ENCODE peak calls at places on chromosomes 2 and 18, in five cellular contexts. O is left lung, J is dorsolateral prefrontal cortex, S is transverse colon, K is mesothelial cell of epicardium. I is an unnamed sample.

GRCh38 chr2:109081374-109081773 is 47.6 kb upstream of the SH3RF3 start:
- DNase-seq in O (no peak), J (no peak), S (no peak), K (no peak), I (no peak)

GRCh38 chr18:72539861-72540260 is 4.3 kb downstream of the CBLN2 start:
- DNase-seq in O (no peak), J (no peak), S (no peak), K (no peak), I (no peak)

GRCh38 chr2:73986085-73986680 is 1.5 kb downstream of the TET3 start:
- DNase-seq in O (no peak), J (no peak), S (no peak), K (no peak), I (no peak)

GRCh38 chr2:143909577-143909976 is 610.3 kb downstream of the ZEB2 start:
- DNase-seq in O (no peak), J (no peak), S (peak), K (no peak), I (no peak)

GRCh38 chr2:164826293-164827243 is 15.1 kb downstream of the COBLL1 start:
- DNase-seq in O (peak), J (no peak), S (peak), K (no peak), I (peak)

GRCh38 chr2:60862642-60863041 is 18.7 kb upstream of the REL start:
- DNase-seq in O (no peak), J (no peak), S (no peak), K (no peak), I (no peak)

GRCh38 chr18:76616373-76616772 is 121.3 kb upstream of the ZNF516 start:
- DNase-seq in O (no peak), J (no peak), S (no peak), K (no peak), I (no peak)

GRCh38 chr2:53787255-53787910 is 539 bp downstream of the ERLEC1 start:
- DNase-seq in O (no peak), J (no peak), S (no peak), K (no peak), I (no peak)

GRCh38 chr2:11160731-11161455 is 5.6 kb downstream of the SLC66A3 start:
- DNase-seq in O (no peak), J (no peak), S (peak), K (peak), I (no peak)

GRCh38 chr2:642431-642815 is 34.8 kb downstream of the TMEM18 start:
- DNase-seq in O (no peak), J (no peak), S (no peak), K (no peak), I (no peak)

GRCh38 chr18:21557607-21558253 is 42.8 kb downstream of the ESCO1 start:
- DNase-seq in O (no peak), J (no peak), S (no peak), K (no peak), I (no peak)

DNA sequence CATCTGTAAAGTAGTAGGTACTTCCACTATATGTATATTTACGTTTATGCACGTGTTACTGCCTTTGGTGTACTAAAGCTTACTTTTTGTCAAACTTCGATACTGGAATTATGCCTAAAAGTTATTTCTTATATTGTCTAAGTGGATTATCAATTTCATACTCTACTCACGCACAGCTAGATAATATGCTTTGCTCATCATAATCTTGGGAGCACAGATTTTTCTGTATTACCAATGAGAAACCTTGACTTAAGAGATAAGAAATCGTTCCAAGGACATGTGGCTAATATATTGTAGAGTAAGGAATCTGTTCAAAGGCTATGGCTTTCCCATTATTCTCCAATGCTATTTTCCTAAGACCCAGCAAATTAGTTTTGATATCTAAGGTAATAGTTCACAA is 6.5 kb downstream of the HSPE1 start:
- DNase-seq in O (no peak), J (no peak), S (no peak), K (no peak), I (no peak)
- TF ChIP-seq CTCF in O (no peak), J (no peak), S (no peak), K (no peak), I (no peak)

DNA sequence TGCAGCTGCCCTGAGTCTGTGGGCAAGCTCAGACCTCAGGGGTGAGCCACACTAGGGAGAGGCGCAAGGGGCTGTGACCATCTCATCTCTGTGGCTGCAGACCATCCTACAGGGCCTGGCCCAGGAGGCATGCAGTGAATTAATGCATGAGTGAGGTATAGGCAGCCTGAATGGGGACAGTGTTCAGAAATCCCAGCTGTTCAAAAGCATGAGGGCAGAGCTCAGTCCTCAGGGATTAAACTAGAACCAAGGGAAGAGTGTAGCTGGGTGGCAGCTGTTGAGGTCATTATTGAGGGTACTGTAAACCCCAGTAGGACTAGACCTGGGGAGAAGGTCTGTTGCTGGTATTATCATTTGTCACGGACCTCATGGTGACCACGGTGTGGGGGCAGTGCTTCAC is 17.0 kb downstream of the TMEM177 start:
- DNase-seq in O (no peak), J (no peak), S (no peak), K (no peak), I (no peak)
- TF ChIP-seq CTCF in O (no peak), J (no peak), S (no peak), K (no peak), I (no peak)

DNA sequence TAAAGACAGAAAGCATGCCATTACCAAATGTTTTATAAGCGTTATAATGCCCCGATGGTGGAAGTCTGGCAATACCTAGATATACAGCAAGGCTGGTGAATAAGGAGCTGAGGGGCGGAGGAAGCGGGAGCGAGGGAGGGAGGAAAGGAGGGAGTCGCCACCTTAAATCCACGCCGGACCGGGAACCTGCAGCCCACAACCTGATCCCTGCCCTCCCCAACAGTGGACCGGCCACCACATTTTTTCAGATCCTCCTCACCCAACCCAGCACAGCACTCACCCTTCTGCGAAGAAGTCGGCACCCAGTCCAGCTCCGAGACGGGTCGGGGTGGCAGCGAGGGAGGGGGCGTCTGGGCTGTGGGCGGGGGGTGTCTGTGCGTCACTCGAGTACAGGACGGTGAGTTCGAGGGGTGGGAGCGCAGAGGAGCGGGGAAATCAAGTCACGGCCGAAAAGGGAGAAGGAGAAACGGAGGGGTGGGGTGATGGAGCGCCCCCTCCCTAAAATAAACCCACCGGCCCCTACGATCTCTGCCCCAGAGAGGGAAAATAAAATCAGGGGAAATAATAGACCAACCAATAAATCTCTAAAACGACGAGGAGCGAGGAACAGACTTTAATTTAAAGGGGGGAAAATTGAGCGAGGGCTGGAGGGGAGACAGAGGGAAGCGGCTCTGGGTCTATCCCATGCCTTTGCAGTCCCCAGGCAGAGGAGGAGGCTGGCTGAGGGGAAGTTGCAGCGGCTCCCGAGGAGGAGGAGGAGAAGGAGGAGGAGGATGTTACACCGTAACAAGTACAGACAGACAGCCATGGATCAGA is 96.5 kb upstream of the SERTAD2 start:
- DNase-seq in O (peak), J (peak), S (peak), K (peak), I (peak)
- TF ChIP-seq CTCF in O (no peak), J (no peak), S (peak), K (no peak), I (no peak)

GRCh38 chr18:13676499-13676898 is 49.9 kb downstream of the FAM210A start:
- DNase-seq in O (no peak), J (no peak), S (no peak), K (no peak), I (no peak)

GRCh38 chr18:13681701-13682100 is 44.7 kb downstream of the FAM210A start:
- DNase-seq in O (no peak), J (no peak), S (no peak), K (no peak), I (no peak)

GRCh38 chr18:13684546-13684945 is 41.8 kb downstream of the FAM210A start:
- DNase-seq in O (no peak), J (no peak), S (no peak), K (no peak), I (no peak)

GRCh38 chr18:13680612-13681011 is 45.7 kb downstream of the FAM210A start:
- DNase-seq in O (no peak), J (no peak), S (no peak), K (peak), I (no peak)
- TF ChIP-seq CTCF in O (peak), J (peak), S (peak), K (peak), I (peak)

DNA sequence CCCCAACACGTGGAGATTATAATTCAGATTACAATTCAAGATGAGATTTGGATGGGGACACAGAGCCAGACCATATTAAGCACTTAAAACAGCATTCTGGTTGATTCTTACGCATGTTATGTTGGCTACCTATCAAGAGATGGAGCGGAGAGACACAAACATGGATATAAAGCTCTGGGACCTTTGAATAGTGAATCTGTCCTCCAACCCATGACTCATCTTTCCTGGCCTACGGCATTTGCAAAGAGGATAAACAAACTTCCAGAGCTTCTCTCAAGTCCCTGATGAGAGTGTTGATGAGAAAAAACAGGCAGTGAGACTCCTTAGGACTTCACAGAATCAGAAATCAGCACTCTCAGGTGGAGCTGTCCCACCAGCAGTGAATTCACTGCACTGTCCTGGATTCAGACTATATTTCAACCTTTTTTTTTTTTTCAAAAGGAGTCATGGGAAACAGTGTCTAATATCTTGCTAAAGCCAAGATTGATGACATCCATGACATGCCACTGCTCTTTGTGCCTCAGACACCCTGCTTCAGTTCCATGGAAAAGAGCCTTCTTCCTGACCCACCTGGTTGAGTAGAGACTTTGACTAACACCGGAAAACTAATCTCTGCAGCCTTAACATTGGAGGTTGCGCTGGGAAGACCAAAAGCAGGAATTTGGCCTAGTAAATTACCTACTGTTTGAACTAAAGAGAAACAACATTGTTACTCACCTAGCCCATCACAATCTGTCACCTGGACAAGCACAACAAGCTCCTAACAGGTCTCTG is 62.1 kb upstream of the NPAS2 start:
- DNase-seq in O (no peak), J (no peak), S (no peak), K (no peak), I (no peak)
- TF ChIP-seq CTCF in O (no peak), J (no peak), S (no peak), K (no peak), I (no peak)

GRCh38 chr2:2703127-2703526 is 372.1 kb upstream of the MYT1L start:
- DNase-seq in O (no peak), J (no peak), S (no peak), K (no peak), I (no peak)
- TF ChIP-seq CTCF in O (no peak), J (no peak), S (no peak), K (no peak), I (no peak)